ENCODE peak calls at places on chromosomes 4 and X, in five cellular contexts. D is mesenchymal stem cell; A is neuronal stem cell; P is kidney; W is CD8-positive, alpha-beta T cell. C is an unnamed sample.

GRCh38 chrX:41352329-41352801 is 18.4 kb downstream of the DDX3X start:
- DNase-seq in D (peak; percentile 31), A (no peak), P (no peak), W (no peak), C (no peak)

GRCh38 chrX:2654436-2655340 is 36.4 kb upstream of the CD99 start:
- DNase-seq in D (no peak), A (no peak), P (no peak), W (no peak), C (no peak)

GRCh38 chr4:1396806-1397455 is 9.3 kb downstream of the NKX1-1 start:
- DNase-seq in D (no peak), A (no peak), P (peak; percentile 51), W (no peak), C (no peak)

GRCh38 chrX:110853610-110854009 is 58.0 kb upstream of the CHRDL1 start:
- DNase-seq in D (peak; percentile 9), A (no peak), P (no peak), W (no peak), C (peak; percentile 53)

GRCh38 chr4:83356899-83357661 is 22.4 kb upstream of the HPSE start:
- DNase-seq in D (peak; percentile 81), A (no peak), P (no peak), W (no peak), C (peak; percentile 91)

GRCh38 chr4:184757810-184758209 is 23.9 kb upstream of the CENPU start:
- DNase-seq in D (no peak), A (no peak), P (no peak), W (no peak), C (no peak)

GRCh38 chr4:62377700-62378099 is 1177.6 kb downstream of the ADGRL3 start:
- DNase-seq in D (no peak), A (no peak), P (no peak), W (no peak), C (no peak)

GRCh38 chr4:189804884-189805283 is 135.8 kb upstream of the FRG1 start:
- DNase-seq in D (no peak), A (no peak), P (peak; percentile 82), W (no peak), C (no peak)

GRCh38 chr4:156673483-156673882 is 298.1 kb downstream of the PDGFC start:
- DNase-seq in D (peak; percentile 10), A (no peak), P (no peak), W (no peak), C (peak; percentile 74)

GRCh38 chr4:147546341-147546740 is 65.4 kb downstream of the EDNRA start:
- DNase-seq in D (peak; percentile 95), A (no peak), P (no peak), W (no peak), C (peak; percentile 93)

GRCh38 chrX:135931644-135932487 is 38.4 kb downstream of the SAGE1 start:
- DNase-seq in D (peak; percentile 26), A (peak; percentile 6), P (no peak), W (peak; percentile 40), C (peak; percentile 42)

GRCh38 chr4:182185491-182185890 is 57.7 kb upstream of the TENM3 start:
- DNase-seq in D (no peak), A (no peak), P (no peak), W (no peak), C (no peak)

GRCh38 chr4:77074961-77075855 is 581 bp downstream of the CCNI start:
- DNase-seq in D (peak; percentile 72), A (peak; percentile 69), P (peak; percentile 94), W (peak; percentile 80), C (peak; percentile 78)

GRCh38 chrX:30702736-30703135 is 49.5 kb downstream of the GK start:
- DNase-seq in D (peak; percentile 84), A (no peak), P (no peak), W (no peak), C (peak; percentile 78)

GRCh38 chr4:6095897-6096296 is 77.7 kb upstream of the C4orf50 start:
- DNase-seq in D (no peak), A (no peak), P (no peak), W (no peak), C (no peak)

GRCh38 chrX:25976683-25977310 is 161.3 kb upstream of the MAGEB18 start:
- DNase-seq in D (no peak), A (no peak), P (peak; percentile 49), W (no peak), C (no peak)

GRCh38 chrX:108304210-108304609 is 134.0 kb downstream of the COL4A6 start:
- DNase-seq in D (peak; percentile 29), A (no peak), P (no peak), W (no peak), C (no peak)

GRCh38 chrX:17563515-17563914 is 173.8 kb upstream of the SCML1 start:
- DNase-seq in D (no peak), A (no peak), P (no peak), W (no peak), C (no peak)

GRCh38 chr4:52957220-52957686 is 95.1 kb downstream of the RASL11B start:
- DNase-seq in D (no peak), A (peak; percentile 48), P (no peak), W (no peak), C (peak; percentile 23)

GRCh38 chr4:5718411-5718810 is 7.4 kb downstream of the EVC start:
- DNase-seq in D (peak; percentile 21), A (no peak), P (no peak), W (no peak), C (no peak)

GRCh38 chr4:111400736-111401135 is 744.5 kb upstream of the FAM241A start:
- DNase-seq in D (peak; percentile 22), A (no peak), P (no peak), W (no peak), C (peak; percentile 76)

GRCh38 chrX:13485167-13485566 is 84.2 kb upstream of the EGFL6 start:
- DNase-seq in D (no peak), A (no peak), P (no peak), W (no peak), C (no peak)

GRCh38 chr4:99134586-99134985 is 9.5 kb downstream of the ADH4 start:
- DNase-seq in D (no peak), A (no peak), P (no peak), W (no peak), C (no peak)

GRCh38 chr4:385934-386707 is 48.5 kb downstream of the ZNF141 start:
- DNase-seq in D (no peak), A (no peak), P (no peak), W (no peak), C (no peak)

GRCh38 chr4:189974056-189974455 is 33.4 kb downstream of the FRG1 start:
- DNase-seq in D (no peak), A (no peak), P (no peak), W (no peak), C (peak; percentile 8)

GRCh38 chr4:107719211-107719926 is 665 bp downstream of the PAPSS1 start:
- DNase-seq in D (peak; percentile 54), A (no peak), P (no peak), W (no peak), C (peak; percentile 66)

GRCh38 chr4:5956285-5957021 is 61.8 kb downstream of the C4orf50 start:
- DNase-seq in D (no peak), A (peak; percentile 27), P (peak; percentile 84), W (no peak), C (no peak)

GRCh38 chr4:99886146-99886545 is 8.1 kb downstream of the LAMTOR3 start:
- DNase-seq in D (no peak), A (no peak), P (no peak), W (no peak), C (peak; percentile 35)

GRCh38 chrX:109716431-109717028 is 16.5 kb downstream of the ACSL4 start:
- DNase-seq in D (no peak), A (no peak), P (no peak), W (no peak), C (peak; percentile 16)

GRCh38 chr4:125313497-125313896 is 1.3 kb upstream of the FAT4 start:
- DNase-seq in D (peak; percentile 91), A (peak; percentile 89), P (no peak), W (no peak), C (peak; percentile 91)

GRCh38 chrX:130575831-130576404 is 174.1 kb downstream of the RBMX2 start:
- DNase-seq in D (peak; percentile 31), A (peak; percentile 1), P (no peak), W (no peak), C (peak; percentile 50)

DNA sequence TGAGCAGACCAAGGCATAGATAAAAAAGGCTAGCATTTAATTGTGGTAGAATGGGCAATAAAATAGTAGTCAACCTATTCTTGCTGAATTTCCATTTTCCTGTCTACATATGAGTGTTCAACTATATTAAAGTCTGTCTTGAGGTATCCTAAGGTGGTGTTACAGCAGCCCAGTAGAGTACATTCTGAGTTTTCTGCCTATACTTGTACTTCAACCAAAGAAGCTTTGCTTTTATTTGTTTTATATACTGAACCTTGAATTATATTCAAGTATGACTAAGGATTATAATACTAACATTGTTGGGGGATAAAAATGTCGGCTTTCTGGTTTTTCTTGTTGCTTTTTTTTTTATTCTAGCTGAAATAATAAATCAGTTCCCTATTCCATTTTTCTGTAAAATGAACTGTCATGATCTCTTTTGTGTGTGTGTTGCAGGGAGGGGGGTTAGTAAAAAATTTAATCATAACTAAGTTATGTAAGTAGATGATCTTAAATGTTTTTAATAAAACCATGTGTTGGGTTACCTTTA is 106.7 kb downstream of the PDLIM5 start:
- DNase-seq in D (no peak), A (no peak), P (no peak), W (no peak), C (no peak)
- H3K27ac ChIP-seq in D (no peak overlapping the region), A (no peak overlapping the region), P (no peak overlapping the region), W (no peak overlapping the region), C (no peak overlapping the region)

DNA sequence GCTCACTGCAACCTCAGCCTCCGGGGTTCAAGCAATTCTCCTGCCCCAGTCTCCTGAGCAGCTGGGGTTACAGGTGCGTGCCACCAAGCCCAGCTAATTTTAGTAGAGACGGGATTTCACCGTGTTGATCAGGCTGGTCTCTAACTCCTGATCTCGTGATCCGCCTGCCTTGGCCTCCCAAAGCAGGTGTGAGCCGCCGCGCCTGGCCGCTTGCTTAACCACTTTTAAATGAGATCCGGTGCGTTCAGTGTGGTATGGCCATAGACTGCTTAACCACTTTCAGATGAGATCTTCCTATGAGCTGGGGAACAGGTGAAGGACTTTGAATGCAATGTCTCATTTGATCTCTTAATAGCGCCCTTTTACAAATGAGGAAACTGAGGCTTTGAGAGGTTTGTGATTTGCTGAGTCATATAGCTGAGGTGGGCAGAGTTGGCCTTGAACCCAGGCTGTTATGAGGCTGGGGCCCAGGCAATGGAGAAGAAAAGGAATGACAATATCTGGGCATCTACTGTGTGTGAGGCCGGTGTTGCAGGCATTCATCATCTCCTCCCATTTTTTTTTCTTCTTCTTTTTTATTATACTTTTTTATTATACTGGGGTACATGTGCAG is 41.9 kb upstream of the NSG1 start:
- DNase-seq in D (no peak), A (no peak), P (no peak), W (no peak), C (no peak)
- H3K27ac ChIP-seq in D (no peak overlapping the region), A (no peak overlapping the region), P (no peak overlapping the region), W (no peak overlapping the region), C (no peak overlapping the region)

GRCh38 chr4:153512162-153512852 is 46.1 kb downstream of the TMEM131L start:
- DNase-seq in D (no peak), A (no peak), P (no peak), W (no peak), C (no peak)

GRCh38 chr4:153513596-153513995 is 47.4 kb downstream of the TMEM131L start:
- DNase-seq in D (no peak), A (no peak), P (no peak), W (no peak), C (peak; percentile 76)

GRCh38 chr4:153511104-153511503 is 44.9 kb downstream of the TMEM131L start:
- DNase-seq in D (no peak), A (no peak), P (no peak), W (no peak), C (no peak)

GRCh38 chr4:153514001-153514526 is 47.9 kb downstream of the TMEM131L start:
- DNase-seq in D (peak; percentile 41), A (no peak), P (no peak), W (no peak), C (peak; percentile 89)

GRCh38 chr4:153512952-153513500 is 46.9 kb downstream of the TMEM131L start:
- DNase-seq in D (no peak), A (no peak), P (no peak), W (no peak), C (peak; percentile 31)
- H3K27ac ChIP-seq in D (peak overlapping the region; percentile 43), A (no peak overlapping the region), P (no peak overlapping the region), W (no peak overlapping the region), C (peak overlapping the region; percentile 85)

GRCh38 chr4:102871772-102872171 is 3.0 kb downstream of the CISD2 start:
- DNase-seq in D (peak; percentile 29), A (no peak), P (no peak), W (no peak), C (no peak)
- H3K27ac ChIP-seq in D (no peak overlapping the region), A (no peak overlapping the region), P (peak overlapping the region; percentile 10), W (no peak overlapping the region), C (no peak overlapping the region)